ENCODE peak calls at places on chromosome 10, in five cellular contexts. M is glutamatergic neuron, R is GM20000, J is cardiac muscle cell, G is astrocyte. C is an unnamed sample.

GRCh38 chr10:76297787-76298281 is 866.4 kb downstream of the LRMDA start:
- DNase-seq in R (no peak), G (no peak), J (no peak), M (peak; percentile 19), C (no peak)

GRCh38 chr10:109698888-109699685 is 224.2 kb downstream of the XPNPEP1 start:
- DNase-seq in J (no peak), G (no peak), M (no peak), R (no peak), C (no peak)

GRCh38 chr10:22473459-22473858 is 128.2 kb downstream of the SPAG6 start:
- DNase-seq in G (peak; percentile 2), M (no peak), J (no peak), R (no peak), C (no peak)

GRCh38 chr10:4663162-4663992 is 162.6 kb upstream of the AKR1E2 start:
- DNase-seq in G (peak; percentile 100), M (no peak), J (peak; percentile 98), R (peak; percentile 8), C (peak; percentile 51)

GRCh38 chr10:21171197-21171935 is 274.3 kb upstream of the NEBL start:
- DNase-seq in M (peak; percentile 34), J (no peak), R (no peak), G (no peak), C (no peak)

GRCh38 chr10:62580396-62580795 is 206.2 kb downstream of the ZNF365 start:
- DNase-seq in J (peak; percentile 40), M (no peak), G (peak; percentile 77), R (no peak), C (no peak)

GRCh38 chr10:62980697-62981495 is 152.2 kb upstream of the NRBF2 start:
- DNase-seq in M (no peak), G (peak; percentile 34), R (no peak), J (no peak), C (no peak)

GRCh38 chr10:111137012-111137411 is 60.2 kb downstream of the ADRA2A start:
- DNase-seq in R (no peak), G (no peak), M (no peak), J (no peak), C (no peak)

GRCh38 chr10:13365168-13365687 is 17.1 kb upstream of the SEPHS1 start:
- DNase-seq in R (no peak), J (no peak), M (no peak), G (no peak), C (no peak)

GRCh38 chr10:125064681-125065492 is 95.5 kb downstream of the CTBP2 start:
- DNase-seq in J (peak; percentile 80), G (peak; percentile 91), M (no peak), R (peak; percentile 79), C (no peak)

GRCh38 chr10:94279835-94280709 is 82.7 kb downstream of the NOC3L start:
- DNase-seq in M (peak; percentile 81), G (no peak), J (peak; percentile 74), R (peak; percentile 63), C (peak; percentile 76)

GRCh38 chr10:77230194-77230593 is 407.4 kb downstream of the KCNMA1 start:
- DNase-seq in R (no peak), G (peak; percentile 69), M (no peak), J (peak; percentile 51), C (no peak)

GRCh38 chr10:76882245-76882644 is 755.4 kb downstream of the KCNMA1 start:
- DNase-seq in M (no peak), J (no peak), R (no peak), G (no peak), C (no peak)

GRCh38 chr10:34548466-34548865 is 266.6 kb downstream of the PARD3 start:
- DNase-seq in J (no peak), G (no peak), R (no peak), M (no peak), C (no peak)

GRCh38 chr10:95517536-95518454 is 43.4 kb downstream of the SORBS1 start:
- DNase-seq in R (no peak), J (peak; percentile 76), M (no peak), G (peak; percentile 95), C (no peak)

GRCh38 chr10:46525824-46526681 is 30.4 kb downstream of the GPRIN2 start:
- DNase-seq in M (no peak), J (no peak), R (no peak), G (peak; percentile 43), C (peak; percentile 1)

DNA sequence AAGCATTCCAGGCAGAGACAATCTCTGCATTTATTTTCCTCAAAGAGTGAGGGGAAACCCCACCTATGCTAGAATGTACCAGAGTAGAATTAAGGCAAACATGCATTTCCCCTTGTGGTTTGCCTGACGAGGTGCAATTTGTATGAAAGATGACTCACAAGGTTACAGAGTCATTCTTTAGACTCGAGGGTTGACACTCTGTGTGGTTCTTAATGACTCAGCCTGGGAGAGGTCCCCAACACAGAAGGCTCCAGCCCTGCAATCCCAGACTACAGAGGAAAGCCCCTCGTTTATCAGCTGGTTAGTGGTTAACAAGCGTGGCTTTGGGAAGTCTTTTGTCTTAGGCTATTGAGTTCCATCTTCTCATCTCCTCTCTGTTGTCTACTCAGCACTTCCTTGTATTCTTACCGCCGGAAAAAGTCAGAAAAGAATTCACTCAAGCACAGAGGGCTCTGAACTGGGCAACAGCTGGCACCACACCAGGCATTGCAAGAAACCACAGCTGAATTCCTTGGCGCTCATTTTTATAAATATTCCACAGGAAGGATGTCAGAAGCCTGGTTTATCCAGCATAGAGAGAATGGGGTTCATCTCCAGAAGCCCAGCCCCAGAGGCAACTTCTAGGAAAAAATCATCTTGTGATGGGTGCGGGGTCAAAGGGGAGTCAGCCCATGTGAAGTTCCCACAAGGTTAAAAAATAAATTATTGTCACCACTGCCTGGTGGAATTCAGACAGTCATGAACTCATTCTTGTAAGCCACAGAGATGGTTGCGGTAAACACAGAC is 24.4 kb upstream of the SVIL start:
- DNase-seq in G (peak; percentile 100), J (peak; percentile 97), M (no peak), R (peak; percentile 71), C (no peak)
- TF ChIP-seq CTCF in G (peak; percentile 37), J (peak; percentile 42), M (no peak), R (no peak), C (no peak)

DNA sequence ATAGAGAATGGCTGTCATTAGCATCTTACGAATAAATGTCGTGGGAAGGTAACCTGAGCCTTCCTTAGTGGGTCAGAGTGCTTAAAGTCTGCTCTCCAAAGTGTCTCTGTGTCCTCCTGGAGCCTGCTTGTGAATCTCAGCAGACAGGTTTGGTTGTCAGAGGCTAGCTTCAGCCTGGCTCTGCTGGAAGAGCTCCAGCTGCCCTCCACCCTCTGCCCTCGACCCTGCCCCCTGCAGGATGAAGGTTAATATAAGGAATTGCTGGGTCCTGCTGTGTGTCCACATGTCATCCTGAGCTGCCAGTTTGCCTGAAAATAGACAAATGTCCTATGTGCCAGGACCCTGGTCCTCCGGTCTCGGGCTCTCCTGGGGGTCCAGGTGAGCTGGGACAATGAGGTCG is 33.5 kb downstream of the FAM241B start:
- DNase-seq in G (no peak), J (no peak), R (no peak), M (peak; percentile 67), C (no peak)
- TF ChIP-seq CTCF in G (no peak), J (no peak), R (no peak), M (peak; percentile 36), C (peak; percentile 15)

DNA sequence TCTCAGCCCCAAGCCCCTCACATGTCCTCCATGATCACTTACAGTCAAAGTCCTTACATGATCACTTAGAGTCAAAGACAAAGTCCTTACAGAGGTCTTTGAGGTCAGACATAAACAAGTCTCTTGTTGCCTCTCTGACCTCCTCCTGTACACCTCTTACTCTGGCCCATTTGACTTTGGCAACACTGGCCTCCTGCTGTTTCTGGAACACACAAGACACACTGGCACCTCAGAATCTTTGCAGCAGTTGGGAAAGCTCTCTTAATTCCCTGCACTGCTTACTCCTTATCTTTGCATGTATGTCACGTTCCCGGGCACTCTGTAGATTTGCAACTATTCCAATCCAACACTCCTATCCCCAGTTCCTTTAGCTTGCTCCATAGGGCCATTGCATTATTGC is 102.3 kb downstream of the NSUN6 start:
- DNase-seq in J (no peak), R (no peak), G (no peak), M (no peak), C (no peak)
- TF ChIP-seq CTCF in J (no peak), R (no peak), G (no peak), M (no peak), C (no peak)

GRCh38 chr10:14971867-14972448 is 12.8 kb downstream of the MEIG1 start:
- DNase-seq in J (peak; percentile 38), G (no peak), R (no peak), M (peak; percentile 60), C (peak; percentile 48)

GRCh38 chr10:14975672-14976273 is 16.6 kb downstream of the MEIG1 start:
- DNase-seq in M (no peak), J (no peak), G (no peak), R (no peak), C (no peak)
- TF ChIP-seq CTCF in M (no peak), J (peak; percentile 11), G (peak; percentile 9), R (no peak), C (no peak)

DNA sequence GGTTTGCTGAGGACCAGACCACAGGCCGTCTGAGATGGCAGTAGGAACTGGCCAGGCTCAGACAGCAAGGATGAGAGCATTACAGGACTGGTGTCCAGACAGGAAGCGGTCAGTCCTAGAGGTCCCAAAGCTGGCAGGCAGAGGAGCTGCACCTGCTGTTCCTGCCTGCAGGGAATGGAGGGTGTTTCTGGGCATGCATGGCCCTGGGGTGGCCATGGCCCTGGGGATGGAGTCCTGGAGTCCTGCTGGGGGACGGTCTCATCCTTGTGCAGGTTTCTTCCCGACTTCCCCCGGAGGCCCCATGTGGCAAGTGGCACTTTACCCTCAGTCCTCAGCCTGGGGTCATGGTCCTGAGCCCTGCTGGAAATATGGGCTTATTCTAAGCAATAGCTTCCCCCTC is 274.9 kb upstream of the ADARB2 start:
- DNase-seq in M (no peak), G (no peak), R (no peak), J (no peak), C (no peak)
- TF ChIP-seq CTCF in M (no peak), G (no peak), R (no peak), J (no peak), C (no peak)

GRCh38 chr10:14384915-14385314 is 54.2 kb upstream of the FRMD4A start:
- DNase-seq in G (no peak), R (no peak), J (no peak), M (no peak), C (no peak)
- TF ChIP-seq CTCF in G (no peak), R (no peak), J (no peak), M (no peak), C (no peak)

GRCh38 chr10:117166420-117167345 is 28.6 kb upstream of the VAX1 start:
- DNase-seq in M (no peak), G (no peak), R (no peak), J (no peak), C (no peak)

GRCh38 chr10:117167346-117168134 is 29.5 kb upstream of the VAX1 start:
- DNase-seq in G (no peak), J (no peak), M (no peak), R (no peak), C (peak; percentile 15)

GRCh38 chr10:117164878-117165556 is 26.9 kb upstream of the VAX1 start:
- DNase-seq in M (no peak), G (no peak), J (no peak), R (no peak), C (no peak)

GRCh38 chr10:117163954-117164292 is 25.9 kb upstream of the VAX1 start:
- DNase-seq in G (no peak), J (no peak), R (no peak), M (no peak), C (no peak)

GRCh38 chr10:117165557-117166419 is 27.7 kb upstream of the VAX1 start:
- DNase-seq in J (peak; percentile 58), G (peak; percentile 18), R (peak; percentile 44), M (peak; percentile 84), C (peak; percentile 80)
- TF ChIP-seq CTCF in J (peak; percentile 72), G (peak; percentile 46), R (no peak), M (peak; percentile 64), C (peak; percentile 62)

C was measured in nephron progenitor cell.